ENCODE peak calls at places on chromosomes 16 and 17, in ten cellular contexts. One of them, this sample, is unnamed.

GRCh38 chr17:1069847-1070246 is 72.9 kb downstream of the TIMM22 start:
- DNase-seq in effector memory CD4-positive, alpha-beta T cell: no peak
- DNase-seq in A549: no peak
- DNase-seq in thoracic aorta: no peak
- DNase-seq in AG09309: no peak
- DNase-seq in mesendoderm: no peak
- DNase-seq in CD4-positive, CD25-positive, alpha-beta regulatory T cell: no peak
- DNase-seq in transverse colon: no peak
- DNase-seq in GM23248: no peak
- DNase-seq in lower leg skin: no peak
- DNase-seq in this sample: no peak

GRCh38 chr17:45451131-45451530 is 18.5 kb upstream of the ARHGAP27 start:
- DNase-seq in effector memory CD4-positive, alpha-beta T cell: no peak
- DNase-seq in A549: peak
- DNase-seq in thoracic aorta: no peak
- DNase-seq in AG09309: no peak
- DNase-seq in mesendoderm: no peak
- DNase-seq in CD4-positive, CD25-positive, alpha-beta regulatory T cell: no peak
- DNase-seq in transverse colon: no peak
- DNase-seq in GM23248: no peak
- DNase-seq in lower leg skin: no peak
- DNase-seq in this sample: no peak

GRCh38 chr16:85679870-85680269 is 8.9 kb downstream of the GINS2 start:
- DNase-seq in effector memory CD4-positive, alpha-beta T cell: no peak
- DNase-seq in A549: no peak
- DNase-seq in thoracic aorta: no peak
- DNase-seq in AG09309: no peak
- DNase-seq in mesendoderm: no peak
- DNase-seq in CD4-positive, CD25-positive, alpha-beta regulatory T cell: no peak
- DNase-seq in transverse colon: no peak
- DNase-seq in GM23248: no peak
- DNase-seq in lower leg skin: no peak
- DNase-seq in this sample: no peak

GRCh38 chr16:2022723-2023097 is 3.1 kb downstream of the NPW start:
- DNase-seq in effector memory CD4-positive, alpha-beta T cell: no peak
- DNase-seq in A549: peak
- DNase-seq in thoracic aorta: no peak
- DNase-seq in AG09309: no peak
- DNase-seq in mesendoderm: peak
- DNase-seq in CD4-positive, CD25-positive, alpha-beta regulatory T cell: no peak
- DNase-seq in transverse colon: no peak
- DNase-seq in GM23248: no peak
- DNase-seq in lower leg skin: no peak
- DNase-seq in this sample: no peak

GRCh38 chr16:60485877-60486489 is 1550.3 kb downstream of the CDH8 start:
- DNase-seq in effector memory CD4-positive, alpha-beta T cell: no peak
- DNase-seq in A549: no peak
- DNase-seq in thoracic aorta: no peak
- DNase-seq in AG09309: no peak
- DNase-seq in mesendoderm: no peak
- DNase-seq in CD4-positive, CD25-positive, alpha-beta regulatory T cell: no peak
- DNase-seq in transverse colon: no peak
- DNase-seq in GM23248: no peak
- DNase-seq in lower leg skin: no peak
- DNase-seq in this sample: no peak

GRCh38 chr17:4721203-4722135 is 9.8 kb upstream of the MED11 start:
- DNase-seq in effector memory CD4-positive, alpha-beta T cell: no peak
- DNase-seq in A549: peak
- DNase-seq in thoracic aorta: no peak
- DNase-seq in AG09309: no peak
- DNase-seq in mesendoderm: no peak
- DNase-seq in CD4-positive, CD25-positive, alpha-beta regulatory T cell: peak
- DNase-seq in transverse colon: peak
- DNase-seq in GM23248: no peak
- DNase-seq in lower leg skin: no peak
- DNase-seq in this sample: no peak

GRCh38 chr17:83191388-83192160 is 112.2 kb downstream of the METRNL start:
- DNase-seq in effector memory CD4-positive, alpha-beta T cell: no peak
- DNase-seq in A549: no peak
- DNase-seq in thoracic aorta: no peak
- DNase-seq in AG09309: no peak
- DNase-seq in mesendoderm: no peak
- DNase-seq in CD4-positive, CD25-positive, alpha-beta regulatory T cell: no peak
- DNase-seq in transverse colon: no peak
- DNase-seq in GM23248: no peak
- DNase-seq in lower leg skin: peak
- DNase-seq in this sample: no peak

GRCh38 chr17:38507921-38508569 is 79.8 kb downstream of the ARHGAP23 start:
- DNase-seq in effector memory CD4-positive, alpha-beta T cell: no peak
- DNase-seq in A549: no peak
- DNase-seq in thoracic aorta: no peak
- DNase-seq in AG09309: no peak
- DNase-seq in mesendoderm: no peak
- DNase-seq in CD4-positive, CD25-positive, alpha-beta regulatory T cell: no peak
- DNase-seq in transverse colon: no peak
- DNase-seq in GM23248: no peak
- DNase-seq in lower leg skin: no peak
- DNase-seq in this sample: no peak

GRCh38 chr17:20226814-20227482 is 217.8 kb downstream of the SPECC1 start:
- DNase-seq in effector memory CD4-positive, alpha-beta T cell: peak
- DNase-seq in A549: peak
- DNase-seq in thoracic aorta: peak
- DNase-seq in AG09309: peak
- DNase-seq in mesendoderm: peak
- DNase-seq in CD4-positive, CD25-positive, alpha-beta regulatory T cell: peak
- DNase-seq in transverse colon: peak
- DNase-seq in GM23248: peak
- DNase-seq in lower leg skin: peak
- DNase-seq in this sample: no peak

GRCh38 chr16:66952430-66953139 is 8.5 kb upstream of the CES3 start:
- DNase-seq in effector memory CD4-positive, alpha-beta T cell: no peak
- DNase-seq in A549: no peak
- DNase-seq in thoracic aorta: no peak
- DNase-seq in AG09309: no peak
- DNase-seq in mesendoderm: no peak
- DNase-seq in CD4-positive, CD25-positive, alpha-beta regulatory T cell: no peak
- DNase-seq in transverse colon: no peak
- DNase-seq in GM23248: no peak
- DNase-seq in lower leg skin: no peak
- DNase-seq in this sample: no peak

DNA sequence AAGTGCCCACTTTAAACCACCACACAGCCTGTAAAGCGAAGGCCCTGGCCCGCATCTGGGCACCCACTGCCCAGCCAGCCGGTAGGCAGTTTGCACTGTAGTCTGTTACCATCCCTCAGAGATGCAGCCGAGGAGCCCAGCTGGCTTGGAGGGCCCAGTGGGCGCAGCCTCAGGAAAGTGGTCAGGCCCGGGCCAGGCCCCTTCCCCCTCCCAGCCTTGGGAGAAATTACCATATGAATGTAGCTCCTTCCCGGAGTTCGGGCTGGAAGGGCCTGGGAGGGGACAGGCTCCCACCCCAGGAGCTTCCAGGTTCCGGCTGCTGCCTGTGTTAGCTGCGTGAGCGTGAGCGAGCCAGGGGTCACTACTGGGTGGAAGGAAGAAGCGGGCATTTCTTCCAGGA is 325.4 kb downstream of the SEC14L1 start:
- DNase-seq in effector memory CD4-positive, alpha-beta T cell: no peak
- DNase-seq in A549: no peak
- DNase-seq in thoracic aorta: no peak
- DNase-seq in AG09309: no peak
- DNase-seq in mesendoderm: peak
- DNase-seq in CD4-positive, CD25-positive, alpha-beta regulatory T cell: no peak
- DNase-seq in transverse colon: no peak
- DNase-seq in GM23248: no peak
- DNase-seq in lower leg skin: no peak
- DNase-seq in this sample: no peak
- H3K4me3 ChIP-seq in effector memory CD4-positive, alpha-beta T cell: peak
- H3K4me3 ChIP-seq in A549: no peak
- H3K4me3 ChIP-seq in thoracic aorta: no peak
- H3K4me3 ChIP-seq in AG09309: no peak
- H3K4me3 ChIP-seq in mesendoderm: no peak
- H3K4me3 ChIP-seq in CD4-positive, CD25-positive, alpha-beta regulatory T cell: peak
- H3K4me3 ChIP-seq in transverse colon: no peak
- H3K4me3 ChIP-seq in GM23248: no peak
- H3K4me3 ChIP-seq in lower leg skin: no peak
- H3K4me3 ChIP-seq in this sample: no peak

DNA sequence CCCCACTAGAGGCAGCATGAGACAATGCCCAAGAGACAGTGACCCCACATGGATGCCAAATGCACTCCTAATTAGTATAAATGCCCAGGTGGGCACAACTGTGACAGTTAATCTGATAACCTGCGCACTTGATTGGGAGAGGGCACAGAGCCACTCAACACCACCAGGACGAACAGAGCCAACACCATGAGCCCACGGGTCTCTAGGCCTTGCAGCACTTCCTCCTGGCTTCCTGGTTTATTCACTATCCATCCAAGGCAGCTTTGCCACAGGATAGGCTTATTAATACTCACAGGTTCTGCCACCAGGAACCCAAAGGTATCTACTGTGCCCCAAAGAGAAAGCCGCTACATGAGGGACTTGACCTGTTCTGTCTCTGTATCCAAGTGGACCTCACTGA is 14.9 kb downstream of the AXIN2 start:
- DNase-seq in effector memory CD4-positive, alpha-beta T cell: no peak
- DNase-seq in A549: no peak
- DNase-seq in thoracic aorta: no peak
- DNase-seq in AG09309: no peak
- DNase-seq in mesendoderm: no peak
- DNase-seq in CD4-positive, CD25-positive, alpha-beta regulatory T cell: no peak
- DNase-seq in transverse colon: no peak
- DNase-seq in GM23248: no peak
- DNase-seq in lower leg skin: no peak
- DNase-seq in this sample: no peak
- H3K4me3 ChIP-seq in effector memory CD4-positive, alpha-beta T cell: no peak
- H3K4me3 ChIP-seq in A549: no peak
- H3K4me3 ChIP-seq in thoracic aorta: no peak
- H3K4me3 ChIP-seq in AG09309: no peak
- H3K4me3 ChIP-seq in mesendoderm: no peak
- H3K4me3 ChIP-seq in CD4-positive, CD25-positive, alpha-beta regulatory T cell: no peak
- H3K4me3 ChIP-seq in transverse colon: no peak
- H3K4me3 ChIP-seq in GM23248: no peak
- H3K4me3 ChIP-seq in lower leg skin: no peak
- H3K4me3 ChIP-seq in this sample: no peak

GRCh38 chr16:55370762-55371482 is 46.9 kb downstream of the IRX6 start:
- DNase-seq in effector memory CD4-positive, alpha-beta T cell: no peak
- DNase-seq in A549: peak
- DNase-seq in thoracic aorta: peak
- DNase-seq in AG09309: peak
- DNase-seq in mesendoderm: peak
- DNase-seq in CD4-positive, CD25-positive, alpha-beta regulatory T cell: peak
- DNase-seq in transverse colon: peak
- DNase-seq in GM23248: peak
- DNase-seq in lower leg skin: peak
- DNase-seq in this sample: no peak
- H3K4me3 ChIP-seq in effector memory CD4-positive, alpha-beta T cell: no peak
- H3K4me3 ChIP-seq in A549: no peak
- H3K4me3 ChIP-seq in thoracic aorta: peak
- H3K4me3 ChIP-seq in AG09309: peak
- H3K4me3 ChIP-seq in mesendoderm: no peak
- H3K4me3 ChIP-seq in CD4-positive, CD25-positive, alpha-beta regulatory T cell: no peak
- H3K4me3 ChIP-seq in transverse colon: no peak
- H3K4me3 ChIP-seq in GM23248: peak
- H3K4me3 ChIP-seq in lower leg skin: no peak
- H3K4me3 ChIP-seq in this sample: no peak

GRCh38 chr17:7025240-7025639 is 2.4 kb downstream of the BCL6B start:
- DNase-seq in effector memory CD4-positive, alpha-beta T cell: no peak
- DNase-seq in A549: no peak
- DNase-seq in thoracic aorta: no peak
- DNase-seq in AG09309: no peak
- DNase-seq in mesendoderm: no peak
- DNase-seq in CD4-positive, CD25-positive, alpha-beta regulatory T cell: no peak
- DNase-seq in transverse colon: no peak
- DNase-seq in GM23248: no peak
- DNase-seq in lower leg skin: no peak
- DNase-seq in this sample: no peak

GRCh38 chr17:7022791-7023571 is at the start of gene BCL6B:
- DNase-seq in effector memory CD4-positive, alpha-beta T cell: no peak
- DNase-seq in A549: no peak
- DNase-seq in thoracic aorta: no peak
- DNase-seq in AG09309: no peak
- DNase-seq in mesendoderm: no peak
- DNase-seq in CD4-positive, CD25-positive, alpha-beta regulatory T cell: no peak
- DNase-seq in transverse colon: no peak
- DNase-seq in GM23248: no peak
- DNase-seq in lower leg skin: no peak
- DNase-seq in this sample: no peak

GRCh38 chr17:7023576-7024401 is 939 bp downstream of the BCL6B start:
- DNase-seq in effector memory CD4-positive, alpha-beta T cell: peak
- DNase-seq in A549: peak
- DNase-seq in thoracic aorta: no peak
- DNase-seq in AG09309: no peak
- DNase-seq in mesendoderm: peak
- DNase-seq in CD4-positive, CD25-positive, alpha-beta regulatory T cell: peak
- DNase-seq in transverse colon: peak
- DNase-seq in GM23248: peak
- DNase-seq in lower leg skin: peak
- DNase-seq in this sample: peak

GRCh38 chr17:7026471-7027115 is 3.7 kb downstream of the BCL6B start:
- DNase-seq in effector memory CD4-positive, alpha-beta T cell: no peak
- DNase-seq in A549: no peak
- DNase-seq in thoracic aorta: no peak
- DNase-seq in AG09309: no peak
- DNase-seq in mesendoderm: no peak
- DNase-seq in CD4-positive, CD25-positive, alpha-beta regulatory T cell: no peak
- DNase-seq in transverse colon: no peak
- DNase-seq in GM23248: no peak
- DNase-seq in lower leg skin: no peak
- DNase-seq in this sample: no peak

DNA sequence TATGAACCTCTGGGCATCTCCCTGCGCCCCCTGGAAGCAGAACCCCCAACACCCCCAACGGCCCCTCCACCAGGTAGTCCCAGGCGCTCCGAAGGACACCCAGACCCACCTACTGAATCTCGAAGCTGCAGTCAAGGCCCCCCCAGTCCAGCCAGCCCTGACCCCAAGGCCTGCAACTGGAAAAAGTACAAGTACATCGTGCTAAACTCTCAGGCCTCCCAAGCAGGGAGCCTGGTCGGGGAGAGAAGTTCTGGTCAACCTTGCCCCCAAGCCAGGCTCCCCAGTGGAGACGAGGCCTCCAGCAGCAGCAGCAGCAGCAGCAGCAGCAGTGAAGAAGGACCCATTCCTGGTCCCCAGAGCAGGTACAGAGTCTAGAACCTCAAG is 1.5 kb downstream of the BCL6B start:
- DNase-seq in effector memory CD4-positive, alpha-beta T cell: no peak
- DNase-seq in A549: no peak
- DNase-seq in thoracic aorta: no peak
- DNase-seq in AG09309: no peak
- DNase-seq in mesendoderm: no peak
- DNase-seq in CD4-positive, CD25-positive, alpha-beta regulatory T cell: no peak
- DNase-seq in transverse colon: no peak
- DNase-seq in GM23248: no peak
- DNase-seq in lower leg skin: no peak
- DNase-seq in this sample: no peak
- H3K4me3 ChIP-seq in effector memory CD4-positive, alpha-beta T cell: no peak
- H3K4me3 ChIP-seq in A549: no peak
- H3K4me3 ChIP-seq in thoracic aorta: no peak
- H3K4me3 ChIP-seq in AG09309: no peak
- H3K4me3 ChIP-seq in mesendoderm: no peak
- H3K4me3 ChIP-seq in CD4-positive, CD25-positive, alpha-beta regulatory T cell: no peak
- H3K4me3 ChIP-seq in transverse colon: no peak
- H3K4me3 ChIP-seq in GM23248: no peak
- H3K4me3 ChIP-seq in lower leg skin: no peak
- H3K4me3 ChIP-seq in this sample: no peak